ENCODE peak calls at places on chromosomes 2 and 18, in nine cellular contexts. G, F, M, K, R, O, X, Z and V are unnamed samples.
A peak's percentile ranks its signal among the peaks of the same experiment; 100 is the strongest.

GRCh38 chr18:77567202-77567601 is 317.6 kb downstream of the GALR1 start:
- DNase-seq in G (no peak), F (no peak), M (no peak), K (no peak), R (no peak), O (no peak), X (no peak), Z (no peak), V (no peak)

GRCh38 chr2:67400560-67401464 is 3.7 kb downstream of the ETAA1 start:
- DNase-seq in G (peak; percentile 53), F (no peak), M (no peak), K (no peak), R (no peak), O (no peak), X (no peak), Z (no peak), V (no peak)

GRCh38 chr2:167342769-167343168 is 454.5 kb downstream of the XIRP2 start:
- DNase-seq in G (peak; percentile 55), F (no peak), M (no peak), K (no peak), R (no peak), O (no peak), X (no peak), Z (no peak), V (no peak)

GRCh38 chr2:229300814-229301213 is 29.7 kb upstream of the PID1 start:
- DNase-seq in G (peak; percentile 36), F (no peak), M (no peak), K (no peak), R (no peak), O (no peak), X (no peak), Z (no peak), V (no peak)

GRCh38 chr2:79393107-79393506 is 119.7 kb upstream of the CTNNA2 start:
- DNase-seq in G (no peak), F (no peak), M (no peak), K (no peak), R (no peak), O (no peak), X (no peak), Z (no peak), V (no peak)

GRCh38 chr2:100260712-100261620 is 61.3 kb downstream of the LONRF2 start:
- DNase-seq in G (peak; percentile 88), F (no peak), M (peak; percentile 39), K (peak; percentile 79), R (peak; percentile 82), O (peak; percentile 53), X (peak; percentile 67), Z (peak; percentile 80), V (peak; percentile 63)

GRCh38 chr2:129504646-129505045 is 474.8 kb upstream of the RAB6C start:
- DNase-seq in G (no peak), F (no peak), M (no peak), K (no peak), R (no peak), O (no peak), X (no peak), Z (no peak), V (no peak)

GRCh38 chr18:22282311-22283235 is 113.2 kb downstream of the GATA6 start:
- DNase-seq in G (peak; percentile 98), F (no peak), M (peak; percentile 55), K (no peak), R (no peak), O (no peak), X (no peak), Z (no peak), V (peak; percentile 29)

GRCh38 chr2:77604953-77605947 is 83.1 kb upstream of the LRRTM4 start:
- DNase-seq in G (no peak), F (no peak), M (no peak), K (no peak), R (no peak), O (no peak), X (no peak), Z (no peak), V (no peak)

GRCh38 chr2:138209009-138209408 is 244.7 kb downstream of the HNMT start:
- DNase-seq in G (no peak), F (no peak), M (peak; percentile 7), K (no peak), R (no peak), O (no peak), X (no peak), Z (no peak), V (no peak)

GRCh38 chr2:190846746-190847145 is 33.9 kb upstream of the GLS start:
- DNase-seq in G (no peak), F (no peak), M (no peak), K (no peak), R (no peak), O (no peak), X (no peak), Z (no peak), V (no peak)

GRCh38 chr2:229269986-229270385 is 1.1 kb downstream of the PID1 start:
- DNase-seq in G (peak; percentile 15), F (no peak), M (no peak), K (no peak), R (no peak), O (no peak), X (no peak), Z (no peak), V (no peak)

DNA sequence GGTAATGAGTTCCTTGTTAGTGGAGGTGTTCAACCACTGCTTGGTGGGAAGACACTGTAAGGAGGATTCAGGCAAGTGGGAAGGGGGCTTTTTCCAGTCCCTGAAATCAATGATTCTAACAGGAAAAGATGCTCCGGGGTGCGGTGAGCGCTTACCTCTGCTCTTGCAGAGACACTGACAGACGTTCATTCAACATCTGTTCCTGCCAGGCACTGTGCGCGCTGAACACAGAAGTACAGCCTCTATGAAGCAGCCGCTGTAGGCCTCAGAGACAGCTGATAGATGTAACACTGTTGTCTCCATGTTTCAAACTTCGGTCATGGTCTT is 738 bp upstream of the CLIP4 start:
- DNase-seq in G (peak; percentile 51), F (no peak), M (no peak), K (no peak), R (no peak), O (no peak), X (peak; percentile 12), Z (no peak), V (no peak)
- H3K4me3 ChIP-seq in G (peak overlapping the region; percentile 73), F (peak overlapping the region; percentile 92), M (no peak overlapping the region), K (peak overlapping the region; percentile 61), R (no peak overlapping the region), O (peak overlapping the region; percentile 70), X (no peak overlapping the region), Z (peak overlapping the region; percentile 63), V (no peak overlapping the region)

GRCh38 chr2:42041377-42042127 is 6.3 kb upstream of the PKDCC start:
- DNase-seq in G (no peak), F (no peak), M (no peak), K (no peak), R (no peak), O (no peak), X (no peak), Z (no peak), V (no peak)

GRCh38 chr2:42043789-42044394 is 3.9 kb upstream of the PKDCC start:
- DNase-seq in G (no peak), F (no peak), M (no peak), K (no peak), R (no peak), O (no peak), X (no peak), Z (no peak), V (no peak)

GRCh38 chr2:42042956-42043355 is 4.9 kb upstream of the PKDCC start:
- DNase-seq in G (no peak), F (no peak), M (no peak), K (no peak), R (no peak), O (no peak), X (no peak), Z (no peak), V (no peak)

GRCh38 chr2:42036940-42037339 is 10.9 kb upstream of the PKDCC start:
- DNase-seq in G (no peak), F (no peak), M (no peak), K (no peak), R (no peak), O (no peak), X (no peak), Z (no peak), V (no peak)

GRCh38 chr2:42040643-42041277 is 7.1 kb upstream of the PKDCC start:
- DNase-seq in G (no peak), F (no peak), M (no peak), K (no peak), R (no peak), O (no peak), X (no peak), Z (no peak), V (no peak)
- TF ChIP-seq CTCF in G (peak; percentile 45), F (no peak), M (peak; percentile 55), K (peak; percentile 22), R (no peak), O (no peak), X (no peak), Z (no peak), V (no peak)

GRCh38 chr2:215431778-215432758 is 3.8 kb downstream of the FN1 start:
- DNase-seq in G (peak; percentile 83), F (no peak), M (no peak), K (no peak), R (no peak), O (no peak), X (no peak), Z (no peak), V (no peak)
- H3K4me3 ChIP-seq in G (peak overlapping the region; percentile 77), F (no peak overlapping the region), M (peak overlapping the region; percentile 88), K (no peak overlapping the region), R (peak overlapping the region; percentile 97), O (peak overlapping the region; percentile 80), X (no peak overlapping the region), Z (no peak overlapping the region), V (peak overlapping the region; percentile 89)

GRCh38 chr2:54086157-54086556 is 29.3 kb upstream of the ACYP2 start:
- DNase-seq in G (no peak), F (no peak), M (no peak), K (no peak), R (no peak), O (no peak), X (no peak), Z (no peak), V (no peak)

GRCh38 chr2:54083021-54083420 is 32.4 kb upstream of the ACYP2 start:
- DNase-seq in G (no peak), F (no peak), M (no peak), K (no peak), R (no peak), O (no peak), X (peak; percentile 30), Z (no peak), V (no peak)

GRCh38 chr2:54083440-54083839 is 32.0 kb upstream of the ACYP2 start:
- DNase-seq in G (peak; percentile 48), F (no peak), M (no peak), K (no peak), R (no peak), O (no peak), X (no peak), Z (no peak), V (no peak)

GRCh38 chr2:54084600-54084999 is 30.8 kb upstream of the ACYP2 start:
- DNase-seq in G (peak; percentile 52), F (no peak), M (no peak), K (no peak), R (no peak), O (no peak), X (peak; percentile 60), Z (no peak), V (no peak)

DNA sequence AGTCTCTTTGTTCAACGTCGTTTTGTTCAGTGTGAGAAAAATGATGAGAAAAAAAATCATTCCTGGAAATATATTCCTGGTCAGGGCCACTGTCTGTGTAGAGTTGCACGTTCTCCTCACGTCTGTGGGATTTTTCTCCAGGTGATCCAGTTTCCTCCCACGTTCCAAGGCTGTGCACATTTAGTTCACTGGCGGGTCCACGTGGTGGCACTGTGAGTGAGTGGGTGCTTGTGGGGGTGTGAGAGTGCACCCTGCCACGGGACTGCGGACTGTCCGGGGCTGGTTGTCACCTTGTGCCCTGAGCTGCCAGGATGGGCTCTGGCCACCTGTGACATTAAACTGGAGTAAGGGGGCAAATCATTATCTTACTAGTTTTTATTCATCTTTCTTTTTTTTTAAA is 30.3 kb upstream of the ACYP2 start:
- DNase-seq in G (no peak), F (no peak), M (no peak), K (no peak), R (no peak), O (no peak), X (peak; percentile 28), Z (no peak), V (no peak)
- TF ChIP-seq CTCF in G (no peak), F (no peak), M (no peak), K (no peak), R (no peak), O (no peak), X (no peak), Z (no peak), V (no peak)